ENCODE peak calls at places on chromosomes 1 and 21, in five cellular contexts. D is HCT116, B is GM12878, W is H1, A is HepG2. T is an unnamed sample.

GRCh38 chr1:183318433-183318832 is 99.7 kb downstream of the NMNAT2 start:
- DNase-seq in W (no peak), A (peak), B (peak), D (no peak), T (peak)

GRCh38 chr1:16938351-16939321 is 16.9 kb downstream of the CROCC start:
- DNase-seq in D (no peak), W (peak), B (no peak), A (no peak), T (no peak)

GRCh38 chr1:72366473-72366872 is 84.1 kb upstream of the NEGR1 start:
- DNase-seq in B (no peak), D (no peak), A (peak), W (no peak), T (no peak)

GRCh38 chr1:40396420-40396819 is 22.9 kb downstream of the SMAP2 start:
- DNase-seq in D (no peak), A (no peak), W (no peak), B (no peak), T (no peak)

GRCh38 chr1:236836157-236836556 is 41.1 kb downstream of the MTR start:
- DNase-seq in D (no peak), W (no peak), B (no peak), A (no peak), T (no peak)

GRCh38 chr1:101331794-101332193 is 95.0 kb downstream of the S1PR1 start:
- DNase-seq in W (no peak), A (no peak), B (no peak), D (no peak), T (no peak)

GRCh38 chr1:16082283-16083038 is 9.0 kb upstream of the FAM131C start:
- DNase-seq in D (no peak), W (peak), B (no peak), A (peak), T (peak)

GRCh38 chr1:19591482-19592093 is 52.5 kb upstream of the NBL1 start:
- DNase-seq in D (no peak), A (no peak), W (no peak), B (no peak), T (no peak)

GRCh38 chr1:93061895-93062792 is 16.9 kb upstream of the MTF2 start:
- DNase-seq in B (no peak), D (peak), W (peak), A (peak), T (peak)

GRCh38 chr1:170537798-170538503 is 6.0 kb downstream of the GORAB start:
- DNase-seq in A (peak), D (no peak), B (no peak), W (no peak), T (no peak)

GRCh38 chr21:45632897-45633260 is 10.6 kb upstream of the PCBP3 start:
- DNase-seq in B (no peak), A (no peak), D (no peak), W (no peak), T (no peak)

GRCh38 chr1:7207875-7208646 is 422.8 kb downstream of the CAMTA1 start:
- DNase-seq in D (peak), W (peak), B (no peak), A (peak), T (peak)

GRCh38 chr1:229203030-229203751 is 67.7 kb upstream of the RAB4A start:
- DNase-seq in A (peak), D (peak), B (no peak), W (peak), T (peak)

GRCh38 chr1:156095906-156096508 is 13.7 kb upstream of the MEX3A start:
- DNase-seq in D (no peak), B (no peak), A (no peak), W (no peak), T (no peak)

GRCh38 chr1:103467100-103467499 is 58.4 kb upstream of the RNPC3 start:
- DNase-seq in W (no peak), B (no peak), D (no peak), A (no peak), T (no peak)

GRCh38 chr1:42931911-42932422 is 26.7 kb downstream of the SLC2A1 start:
- DNase-seq in B (peak), A (no peak), D (no peak), W (no peak), T (no peak)

GRCh38 chr1:25805863-25806225 is 5.9 kb downstream of the SELENON start:
- DNase-seq in A (no peak), B (no peak), D (no peak), W (no peak), T (no peak)

GRCh38 chr1:4060850-4061249 is 160.8 kb upstream of the C1orf174 start:
- DNase-seq in W (no peak), A (no peak), D (no peak), B (no peak), T (no peak)

GRCh38 chr1:244080343-244080929 is 29.4 kb downstream of the ZBTB18 start:
- DNase-seq in D (no peak), W (peak), A (no peak), B (no peak), T (no peak)

GRCh38 chr1:91166106-91166712 is 144.4 kb upstream of the ZNF644 start:
- DNase-seq in B (no peak), A (peak), D (peak), W (no peak), T (peak)

GRCh38 chr1:208100906-208101305 is 143.3 kb downstream of the PLXNA2 start:
- DNase-seq in D (no peak), W (no peak), A (no peak), B (no peak), T (no peak)

GRCh38 chr1:40824591-40825429 is 37.4 kb downstream of the CITED4 start:
- DNase-seq in A (peak), W (no peak), D (no peak), B (no peak), T (peak)

GRCh38 chr1:118246646-118247045 is 61.6 kb upstream of the SPAG17 start:
- DNase-seq in W (no peak), B (no peak), D (no peak), A (no peak), T (no peak)

GRCh38 chr1:47650205-47650604 is 212.4 kb downstream of the FOXD2 start:
- DNase-seq in A (no peak), W (no peak), D (peak), B (no peak), T (no peak)

GRCh38 chr1:43706598-43707190 is 642 bp upstream of the ST3GAL3 start:
- DNase-seq in B (no peak), W (peak), A (peak), D (no peak), T (peak)

GRCh38 chr1:152959801-152960451 is 10.5 kb upstream of the SPRR4 start:
- DNase-seq in A (no peak), B (no peak), D (no peak), W (no peak), T (no peak)

GRCh38 chr1:63368131-63368530 is 704 bp downstream of the ALG6 start:
- DNase-seq in W (no peak), A (peak), B (no peak), D (no peak), T (no peak)

GRCh38 chr1:101291562-101292035 is 54.8 kb downstream of the S1PR1 start:
- DNase-seq in A (peak), B (no peak), W (no peak), D (no peak), T (no peak)

GRCh38 chr1:113779542-113779941 is 20.3 kb upstream of the PHTF1 start:
- DNase-seq in B (no peak), A (no peak), W (no peak), D (no peak), T (no peak)

GRCh38 chr1:156627313-156627880 is 8.2 kb downstream of the HAPLN2 start:
- DNase-seq in D (peak), B (no peak), A (peak), W (no peak), T (no peak)

GRCh38 chr1:178613271-178613945 is 100.5 kb downstream of the TEX35 start:
- DNase-seq in B (no peak), A (no peak), W (no peak), D (no peak), T (no peak)

DNA sequence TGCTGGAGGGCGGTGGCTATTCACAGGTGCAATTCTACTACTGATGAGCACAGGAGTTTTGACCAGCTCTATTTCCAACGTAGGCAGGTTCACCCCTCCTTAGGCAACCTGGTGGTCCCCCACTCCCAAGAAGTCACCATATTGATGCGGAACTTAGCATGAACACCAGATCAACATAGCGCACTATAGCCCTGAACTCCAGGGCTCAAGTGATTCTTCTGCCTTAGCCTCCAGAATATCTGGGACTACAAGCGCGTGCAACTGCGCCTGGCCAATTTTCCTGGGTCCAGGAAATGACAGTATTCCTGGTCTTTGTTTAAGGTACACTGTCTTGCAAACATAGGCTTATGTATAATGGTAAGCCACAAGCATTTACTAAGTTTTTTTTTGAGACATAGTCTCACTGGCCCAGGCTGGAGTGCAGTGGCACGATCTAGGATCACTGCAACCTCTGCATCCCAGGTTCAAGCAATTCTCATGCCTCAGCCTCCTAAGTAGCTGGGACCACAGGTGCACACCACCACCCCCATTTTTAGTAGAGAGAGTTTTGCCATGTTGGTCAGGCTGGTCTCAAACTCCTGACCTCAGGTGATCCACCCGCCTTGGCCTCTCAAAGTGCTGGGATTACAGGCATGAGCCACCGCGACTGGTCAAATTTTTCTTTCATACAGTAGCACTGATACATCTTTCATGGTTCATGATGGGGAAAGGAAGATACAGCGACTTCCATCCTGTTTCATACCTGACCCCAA is 12.6 kb downstream of the MCL1 start:
- DNase-seq in A (no peak), D (no peak), B (no peak), W (no peak), T (no peak)
- TF ChIP-seq ZNF274 in A (no peak), D (no peak), B (no peak), W (no peak), T (no peak)

GRCh38 chr1:206887701-206888100 is 9.5 kb upstream of the IL24 start:
- DNase-seq in A (no peak), D (no peak), W (no peak), B (no peak), T (no peak)
- TF ChIP-seq YY1 in A (no peak), D (no peak), W (no peak), B (no peak), T (no peak)

GRCh38 chr1:61224609-61225008 is 142.2 kb downstream of the NFIA start:
- DNase-seq in D (no peak), B (no peak), A (no peak), W (no peak), T (no peak)
- TF ChIP-seq ZNF274 in D (no peak), B (no peak), A (no peak), W (no peak), T (no peak)

GRCh38 chr1:29235955-29236742 is at the start of gene PTPRU:
- DNase-seq in W (peak), B (no peak), D (no peak), A (peak), T (no peak)
- TF ChIP-seq YY1 in W (peak), B (peak), D (no peak), A (peak), T (no peak)

GRCh38 chr1:75625795-75626194 is 14.9 kb upstream of the SLC44A5 start:
- DNase-seq in W (no peak), D (no peak), A (no peak), B (no peak), T (no peak)
- TF ChIP-seq ZNF274 in W (no peak), D (no peak), A (no peak), B (no peak), T (no peak)

GRCh38 chr1:220748091-220748934 is at the start of gene MTARC2:
- DNase-seq in W (peak), A (peak), B (no peak), D (peak), T (peak)
- TF ChIP-seq YY1 in W (no peak), A (peak), B (no peak), D (peak), T (peak)

GRCh38 chr1:109306832-109307362 is at the start of gene MYBPHL:
- DNase-seq in B (no peak), W (no peak), A (no peak), D (no peak), T (no peak)
- TF ChIP-seq ZNF274 in B (no peak), W (no peak), A (no peak), D (no peak), T (no peak)

DNA sequence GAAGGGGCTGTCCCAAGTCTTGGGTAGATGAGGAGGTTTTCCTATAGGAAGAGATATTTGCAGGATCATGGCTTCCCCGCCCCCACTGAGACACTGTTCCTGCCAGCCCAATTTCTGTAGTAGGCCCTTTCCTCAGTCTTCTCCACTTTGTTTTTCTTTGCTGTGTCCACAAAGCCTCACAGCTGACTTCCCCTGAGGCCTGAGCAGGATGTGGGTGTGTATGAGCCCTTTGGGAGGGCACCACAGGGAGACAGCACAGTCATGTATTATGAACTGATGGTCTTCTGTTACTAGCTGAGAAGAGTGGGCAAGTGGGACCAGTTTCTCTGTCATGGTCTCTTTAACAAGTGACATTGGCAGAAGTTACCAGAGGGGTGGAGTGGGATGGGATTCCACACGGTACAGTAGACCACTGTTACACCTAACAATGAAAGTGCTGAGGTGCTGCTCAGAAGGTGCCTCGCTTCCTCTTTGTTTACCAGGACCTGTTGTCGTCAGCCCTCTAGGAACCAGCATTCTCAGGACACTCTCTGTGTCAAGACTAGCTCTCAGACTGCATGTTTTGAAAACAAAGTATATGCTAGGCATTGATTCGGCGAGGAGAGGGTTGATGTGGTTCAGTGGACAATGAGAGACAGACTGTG is 253.8 kb upstream of the HOOK1 start:
- DNase-seq in D (no peak), A (peak), B (no peak), W (no peak), T (no peak)
- TF ChIP-seq YY1 in D (no peak), A (no peak), B (no peak), W (no peak), T (no peak)